ENCODE peak calls at places on chromosomes 5 and 9, in nine cellular contexts. F, M, W, D, J, P, V, Z and A are unnamed samples.

GRCh38 chr5:73899055-73899454 is 273.1 kb downstream of the ARHGEF28 start:
- DNase-seq in D (no peak), W (no peak), M (no peak), Z (no peak), F (no peak), P (no peak), V (no peak), J (no peak), A (no peak)

GRCh38 chr5:93890657-93891056 is 149.3 kb upstream of the POU5F2 start:
- DNase-seq in J (no peak), M (no peak), V (no peak), W (no peak), F (no peak), Z (no peak), P (no peak), D (no peak), A (no peak)

GRCh38 chr5:146993876-146994530 is 115.4 kb upstream of the PPP2R2B start:
- DNase-seq in D (no peak), P (no peak), V (no peak), W (no peak), F (peak), Z (peak), M (no peak), J (no peak), A (peak)

GRCh38 chr5:61251874-61252642 is 80.0 kb upstream of the ZSWIM6 start:
- DNase-seq in V (no peak), D (no peak), Z (no peak), M (no peak), P (no peak), W (no peak), F (no peak), J (no peak), A (no peak)

GRCh38 chr9:99720455-99721050 is 101.1 kb upstream of the NR4A3 start:
- DNase-seq in W (peak), P (no peak), M (no peak), F (no peak), V (no peak), Z (no peak), D (no peak), J (peak), A (no peak)

GRCh38 chr9:96566401-96567202 is 53.0 kb downstream of the CDC14B start:
- DNase-seq in V (no peak), D (peak), W (peak), P (peak), M (peak), Z (peak), J (no peak), F (peak), A (peak)

GRCh38 chr5:97550164-97550563 is 367.1 kb upstream of the RIOK2 start:
- DNase-seq in F (peak), M (peak), J (no peak), Z (no peak), D (no peak), V (no peak), P (no peak), W (peak), A (no peak)

GRCh38 chr9:134951461-134951860 is 33.7 kb upstream of the FCN1 start:
- DNase-seq in F (no peak), M (no peak), Z (no peak), V (no peak), J (no peak), D (no peak), P (no peak), W (no peak), A (no peak)

GRCh38 chr5:130034872-130035271 is 130.6 kb downstream of the CHSY3 start:
- DNase-seq in J (no peak), W (peak), Z (no peak), D (no peak), P (no peak), F (peak), M (no peak), V (no peak), A (no peak)

GRCh38 chr9:61673664-61674381 is 484.0 kb downstream of the SPATA31A7 start:
- DNase-seq in V (no peak), M (no peak), D (no peak), F (no peak), Z (no peak), P (peak), W (no peak), J (no peak), A (no peak)

GRCh38 chr5:128271071-128271470 is 187.5 kb downstream of the SLC12A2 start:
- DNase-seq in V (no peak), P (no peak), M (no peak), Z (no peak), D (no peak), F (no peak), J (no peak), W (no peak), A (no peak)

GRCh38 chr9:7451062-7451461 is 348.5 kb downstream of the DMAC1 start:
- DNase-seq in P (no peak), M (no peak), W (no peak), F (no peak), Z (no peak), D (no peak), J (no peak), V (no peak), A (no peak)

GRCh38 chr9:103731541-103731940 is 362.6 kb upstream of the SMC2 start:
- DNase-seq in F (peak), D (no peak), P (no peak), M (no peak), W (peak), J (no peak), V (no peak), Z (no peak), A (no peak)

GRCh38 chr5:72283358-72283757 is 36.7 kb downstream of the MRPS27 start:
- DNase-seq in J (no peak), W (no peak), D (no peak), M (no peak), Z (no peak), V (no peak), F (no peak), P (no peak), A (no peak)

GRCh38 chr5:73280386-73280785 is 107.4 kb downstream of the TMEM174 start:
- DNase-seq in Z (no peak), D (no peak), W (no peak), F (peak), M (no peak), J (no peak), P (no peak), V (no peak), A (no peak)

GRCh38 chr5:93621340-93621872 is 38.4 kb downstream of the NR2F1 start:
- DNase-seq in M (peak), Z (peak), P (peak), D (no peak), J (no peak), F (peak), V (no peak), W (peak), A (peak)

GRCh38 chr5:170467000-170467707 is 36.7 kb upstream of the KCNIP1 start:
- DNase-seq in V (peak), F (peak), P (no peak), D (no peak), W (peak), J (no peak), M (peak), Z (no peak), A (no peak)

GRCh38 chr5:137933491-137933911 is 44.2 kb downstream of the PKD2L2 start:
- DNase-seq in M (no peak), Z (no peak), F (no peak), P (no peak), V (no peak), D (no peak), J (no peak), W (no peak), A (no peak)

GRCh38 chr9:90842984-90843383 is 41.4 kb downstream of the SYK start:
- DNase-seq in F (no peak), M (no peak), D (no peak), Z (no peak), W (no peak), V (no peak), P (no peak), J (no peak), A (no peak)